ENCODE peak calls at places on chromosomes 7 and 10, in four cellular contexts. V is upper lobe of left lung, H is K562, N is Peyer's patch. F is an unnamed sample.

GRCh38 chr10:126599949-126600627 is 70.4 kb downstream of the C10orf90 start:
- DNase-seq in N (no peak), H (no peak), V (no peak), F (no peak)

GRCh38 chr7:134936893-134937520 is 49.3 kb upstream of the AGBL3 start:
- DNase-seq in V (no peak), H (no peak), N (no peak), F (no peak)

GRCh38 chr7:25263292-25263691 is 35.0 kb upstream of the NPVF start:
- DNase-seq in H (no peak), V (no peak), N (no peak), F (no peak)

GRCh38 chr10:76572021-76572420 is 1065.6 kb downstream of the KCNMA1 start:
- DNase-seq in N (no peak), H (no peak), V (no peak), F (no peak)

GRCh38 chr7:47452715-47453092 is 129.2 kb downstream of the TNS3 start:
- DNase-seq in N (no peak), V (no peak), H (no peak), F (no peak)

GRCh38 chr10:13420532-13421307 is 72.6 kb upstream of the SEPHS1 start:
- DNase-seq in H (no peak), V (no peak), N (no peak), F (no peak)

GRCh38 chr7:6709808-6710207 is 3.1 kb upstream of the ZNF12 start:
- DNase-seq in V (no peak), H (no peak), N (no peak), F (no peak)

GRCh38 chr7:464712-465461 is 54.8 kb downstream of the PDGFA start:
- DNase-seq in V (peak), H (no peak), N (no peak), F (no peak)

GRCh38 chr7:29135851-29136250 is 10.5 kb downstream of the CPVL start:
- DNase-seq in H (no peak), V (no peak), N (no peak), F (no peak)

GRCh38 chr10:58998924-58999713 is 177.3 kb upstream of the PHYHIPL start:
- DNase-seq in H (no peak), N (no peak), V (peak), F (no peak)

GRCh38 chr10:49387029-49387428 is 8.9 kb downstream of the DRGX start:
- DNase-seq in H (no peak), V (no peak), N (no peak), F (no peak)

GRCh38 chr7:110975476-110975875 is 115.5 kb upstream of the LRRN3 start:
- DNase-seq in V (no peak), H (no peak), N (no peak), F (no peak)

GRCh38 chr7:15555385-15555859 is 6.4 kb downstream of the AGMO start:
- DNase-seq in N (no peak), V (no peak), H (no peak), F (no peak)

GRCh38 chr10:97868134-97868685 is 18.6 kb downstream of the GOLGA7B start:
- DNase-seq in H (no peak), N (no peak), V (no peak), F (no peak)

GRCh38 chr7:17315974-17316373 is 17.5 kb downstream of the AHR start:
- DNase-seq in N (no peak), V (no peak), H (no peak), F (no peak)

GRCh38 chr7:43588477-43589132 is 5.7 kb downstream of the STK17A start:
- DNase-seq in H (no peak), V (no peak), N (no peak), F (no peak)

GRCh38 chr10:89279449-89279869 is 22.4 kb upstream of the IFIT2 start:
- DNase-seq in N (no peak), V (no peak), H (no peak), F (no peak)

GRCh38 chr7:102412548-102412947 is 16.4 kb downstream of the PRKRIP1 start:
- DNase-seq in V (peak), H (peak), N (peak), F (no peak)

GRCh38 chr7:142477079-142477651 is 219.3 kb upstream of the PRSS58 start:
- DNase-seq in N (no peak), H (no peak), V (no peak), F (no peak)

GRCh38 chr10:639751-640672 is 49.5 kb downstream of the DIP2C start:
- DNase-seq in N (no peak), V (no peak), H (no peak), F (no peak)

GRCh38 chr10:113562693-113563092 is 9.8 kb downstream of the HABP2 start:
- DNase-seq in H (no peak), N (no peak), V (no peak), F (no peak)

GRCh38 chr10:5094265-5095205 is at the start of gene AKR1C3:
- DNase-seq in N (no peak), H (peak), V (no peak), F (no peak)
- TF ChIP-seq POLR2A in N (peak), H (peak), V (peak), F (no peak)

GRCh38 chr7:30605832-30606231 is 11.2 kb downstream of the GARS1 start:
- DNase-seq in H (no peak), V (no peak), N (no peak), F (no peak)
- TF ChIP-seq POLR2A in H (no peak), V (no peak), N (no peak), F (no peak)

DNA sequence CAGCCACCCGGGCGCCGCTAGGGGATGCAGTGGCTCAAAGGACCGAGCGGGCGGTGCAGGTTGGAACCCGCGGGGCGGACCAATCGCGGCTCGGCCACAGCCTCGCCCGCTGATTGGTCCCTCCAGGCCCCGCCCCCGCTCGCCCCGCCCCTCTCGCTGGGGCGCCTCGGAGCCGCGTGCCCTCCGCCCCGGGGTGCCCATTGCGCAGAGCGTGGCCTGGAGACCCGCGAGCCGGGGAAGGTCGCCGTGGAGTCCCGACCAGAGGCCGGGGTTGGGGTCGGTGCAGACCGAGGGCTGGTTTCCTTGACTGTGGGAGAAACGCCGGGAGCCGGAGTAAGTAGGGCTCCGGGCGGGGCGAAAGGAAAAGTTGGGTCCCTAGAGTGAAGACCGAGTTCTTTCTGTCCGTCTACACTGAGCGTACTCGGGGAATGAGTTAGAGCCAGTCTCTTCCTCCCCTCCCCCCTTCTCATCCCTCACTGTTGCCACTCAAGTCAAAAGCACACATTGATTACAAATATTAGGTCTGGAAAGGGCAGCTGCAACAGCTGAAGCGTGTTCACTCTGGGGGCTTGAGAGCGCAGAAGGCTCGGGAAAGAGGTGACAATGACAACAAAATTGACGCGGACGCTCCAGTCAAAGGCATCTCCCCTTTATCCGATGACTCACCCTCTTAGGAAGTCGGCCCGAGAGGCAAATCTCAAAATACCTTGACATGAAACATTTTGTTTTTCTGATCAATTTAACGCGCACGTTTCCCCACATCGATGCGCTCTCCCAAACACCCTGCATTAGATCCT is 844 bp upstream of the GATA3 start:
- DNase-seq in H (peak), V (peak), N (peak), F (peak)
- TF ChIP-seq POLR2A in H (no peak), V (no peak), N (no peak), F (peak)

GRCh38 chr10:66834802-66835201 is 91.0 kb upstream of the LRRTM3 start:
- DNase-seq in H (no peak), N (no peak), V (no peak), F (no peak)
- TF ChIP-seq POLR2A in H (no peak), N (no peak), V (no peak), F (no peak)

DNA sequence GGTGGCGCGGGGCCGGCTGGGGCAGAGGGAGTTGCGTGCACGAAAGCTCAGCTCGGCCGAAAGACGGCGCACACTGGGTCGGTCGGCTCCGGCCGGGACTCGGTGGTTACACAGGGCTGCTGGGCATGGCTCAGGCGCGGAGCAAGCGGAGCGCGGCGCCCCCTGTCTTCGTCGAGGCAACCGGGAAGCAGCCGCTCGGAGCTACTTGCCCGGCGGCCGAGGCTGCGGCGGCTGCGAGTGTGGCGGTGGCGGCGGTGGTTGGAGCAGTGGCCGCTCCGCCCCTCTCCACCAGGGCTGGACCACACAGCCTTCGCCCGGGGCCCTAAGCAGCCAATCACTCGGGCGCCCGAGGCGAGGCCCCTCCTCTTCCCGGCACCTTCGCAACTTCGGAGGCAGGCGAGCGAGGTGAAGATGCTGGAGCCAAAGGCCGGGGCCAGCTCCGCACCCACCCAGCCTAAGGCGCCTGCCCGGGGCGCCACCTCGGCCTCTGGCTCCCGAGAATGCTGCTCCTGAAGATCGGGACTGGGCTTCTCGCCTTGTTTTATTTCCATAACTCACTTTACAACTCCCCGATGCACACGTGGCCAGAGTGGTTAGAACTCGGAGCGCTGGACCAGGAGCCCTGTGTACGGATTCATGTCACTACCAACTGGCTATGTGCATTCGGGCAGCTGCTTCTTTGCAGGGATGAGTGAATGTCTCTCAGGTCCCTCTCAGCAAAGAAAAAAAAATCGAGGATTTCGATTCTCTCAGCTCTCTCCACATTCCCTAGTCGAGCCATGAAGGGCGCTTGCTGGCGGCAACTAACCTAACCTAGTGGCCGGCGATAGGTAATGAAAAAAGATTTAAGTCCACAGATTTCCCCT is at the start of gene TLL2:
- DNase-seq in V (peak), H (peak), N (peak), F (peak)
- TF ChIP-seq POLR2A in V (no peak), H (no peak), N (no peak), F (no peak)